ENCODE peak calls at places on chromosomes 4 and X, in five cellular contexts. One of them, this sample, is unnamed.

GRCh38 chrX:42804524-42804923 is 26.6 kb upstream of the PPP1R2C start:
- DNase-seq in heart left ventricle: no peak
- DNase-seq in HFF-Myc: no peak
- DNase-seq in upper lobe of right lung: no peak
- DNase-seq in sigmoid colon: no peak
- DNase-seq in this sample: no peak

GRCh38 chrX:150421816-150422215 is 58.7 kb downstream of the MAMLD1 start:
- DNase-seq in HFF-Myc: no peak
- DNase-seq in sigmoid colon: no peak
- DNase-seq in heart left ventricle: peak; percentile 34
- DNase-seq in upper lobe of right lung: no peak
- DNase-seq in this sample: no peak

GRCh38 chr4:38889143-38889542 is 21.5 kb downstream of the FAM114A1 start:
- DNase-seq in heart left ventricle: no peak
- DNase-seq in sigmoid colon: no peak
- DNase-seq in HFF-Myc: no peak
- DNase-seq in upper lobe of right lung: no peak
- DNase-seq in this sample: no peak

GRCh38 chr4:79340568-79340967 is 14.7 kb upstream of the NAA11 start:
- DNase-seq in HFF-Myc: no peak
- DNase-seq in heart left ventricle: no peak
- DNase-seq in sigmoid colon: no peak
- DNase-seq in upper lobe of right lung: no peak
- DNase-seq in this sample: no peak

GRCh38 chr4:26700110-26700509 is 116.2 kb downstream of the TBC1D19 start:
- DNase-seq in upper lobe of right lung: no peak
- DNase-seq in heart left ventricle: no peak
- DNase-seq in HFF-Myc: no peak
- DNase-seq in sigmoid colon: no peak
- DNase-seq in this sample: no peak

GRCh38 chrX:129773649-129774458 is 5.9 kb upstream of the SASH3 start:
- DNase-seq in sigmoid colon: no peak
- DNase-seq in HFF-Myc: no peak
- DNase-seq in heart left ventricle: no peak
- DNase-seq in upper lobe of right lung: no peak
- DNase-seq in this sample: no peak

GRCh38 chrX:17024896-17025295 is 78.4 kb downstream of the REPS2 start:
- DNase-seq in heart left ventricle: no peak
- DNase-seq in upper lobe of right lung: no peak
- DNase-seq in sigmoid colon: no peak
- DNase-seq in HFF-Myc: no peak
- DNase-seq in this sample: no peak

GRCh38 chr4:55910140-55910539 is 38.6 kb upstream of the CEP135 start:
- DNase-seq in sigmoid colon: no peak
- DNase-seq in HFF-Myc: no peak
- DNase-seq in heart left ventricle: no peak
- DNase-seq in upper lobe of right lung: no peak
- DNase-seq in this sample: no peak

This sample was measured in sciatic nerve.